ENCODE peak calls at places on chromosome 18, in five cellular contexts. O is EL, E is lower leg skin, A is amniotic epithelial cell, D is endothelial cell. R is an unnamed sample.

GRCh38 chr18:8319798-8320477 is 289.3 kb upstream of the RAB12 start:
- DNase-seq in O (peak; percentile 71), E (no peak), A (no peak), D (no peak), R (no peak)

GRCh38 chr18:75358928-75359327 is 68.6 kb downstream of the SMIM21 start:
- DNase-seq in O (peak; percentile 29), E (no peak), A (no peak), D (no peak), R (no peak)

GRCh38 chr18:8868779-8869415 is 163.5 kb downstream of the MTCL1 start:
- DNase-seq in O (no peak), E (no peak), A (no peak), D (no peak), R (no peak)

GRCh38 chr18:48222118-48222517 is 187.1 kb downstream of the ZBTB7C start:
- DNase-seq in O (no peak), E (no peak), A (peak; percentile 85), D (no peak), R (peak; percentile 49)

GRCh38 chr18:31634331-31634713 is 42.6 kb downstream of the TTR start:
- DNase-seq in O (no peak), E (no peak), A (no peak), D (no peak), R (no peak)

GRCh38 chr18:7273301-7273911 is 42.5 kb downstream of the LRRC30 start:
- DNase-seq in O (peak; percentile 88), E (peak; percentile 94), A (peak; percentile 26), D (peak; percentile 26), R (peak; percentile 77)

GRCh38 chr18:3429121-3429520 is 20.9 kb upstream of the TGIF1 start:
- DNase-seq in O (no peak), E (no peak), A (no peak), D (no peak), R (no peak)

GRCh38 chr18:79884963-79885728 is 66.3 kb downstream of the SLC66A2 start:
- DNase-seq in O (no peak), E (peak; percentile 84), A (no peak), D (no peak), R (no peak)

GRCh38 chr18:37243756-37244155 is 321.8 kb downstream of the CELF4 start:
- DNase-seq in O (no peak), E (peak; percentile 37), A (no peak), D (peak; percentile 56), R (no peak)

GRCh38 chr18:58505181-58505580 is 123.7 kb downstream of the ALPK2 start:
- DNase-seq in O (no peak), E (peak; percentile 69), A (no peak), D (no peak), R (no peak)

GRCh38 chr18:22230403-22231042 is 61.1 kb downstream of the GATA6 start:
- DNase-seq in O (peak; percentile 91), E (no peak), A (peak; percentile 99), D (no peak), R (peak; percentile 98)

GRCh38 chr18:658947-659533 is 1.6 kb downstream of the TYMS start:
- DNase-seq in O (no peak), E (no peak), A (no peak), D (no peak), R (no peak)

GRCh38 chr18:62757399-62758010 is 42.2 kb downstream of the PHLPP1 start:
- DNase-seq in O (no peak), E (no peak), A (no peak), D (no peak), R (no peak)

GRCh38 chr18:456361-456821 is 44.1 kb downstream of the COLEC12 start:
- DNase-seq in O (no peak), E (peak; percentile 88), A (no peak), D (no peak), R (peak; percentile 48)

GRCh38 chr18:57275111-57275510 is 77.2 kb upstream of the ST8SIA3 start:
- DNase-seq in O (no peak), E (no peak), A (no peak), D (no peak), R (no peak)

GRCh38 chr18:10053861-10054260 is 140.0 kb downstream of the VAPA start:
- DNase-seq in O (no peak), E (no peak), A (no peak), D (no peak), R (no peak)

GRCh38 chr18:715626-716025 is 3.2 kb upstream of the ENOSF1 start:
- DNase-seq in O (peak; percentile 74), E (no peak), A (peak; percentile 44), D (no peak), R (peak; percentile 65)

GRCh38 chr18:75223687-75224347 is 13.2 kb downstream of the TSHZ1 start:
- DNase-seq in O (peak; percentile 40), E (no peak), A (peak; percentile 86), D (no peak), R (no peak)

GRCh38 chr18:77084757-77085035 is 47.9 kb downstream of the MBP start:
- DNase-seq in O (no peak), E (no peak), A (no peak), D (no peak), R (no peak)

GRCh38 chr18:5894613-5895299 is 566 bp downstream of the TMEM200C start:
- DNase-seq in O (no peak), E (no peak), A (no peak), D (peak; percentile 28), R (no peak)

R was measured in iris pigment epithelial cell.